ENCODE peak calls at places on chromosome 12, in four cellular contexts. One of them, this sample, is unnamed.

GRCh38 chr12:49491823-49492222 is 47.0 kb upstream of the KCNH3 start:
- DNase-seq in GM13977: no peak
- DNase-seq in CD4-positive, alpha-beta T cell: no peak
- DNase-seq in GM20000: no peak
- DNase-seq in this sample: no peak

GRCh38 chr12:127273621-127274020 is 993.3 kb upstream of the TMEM132C start:
- DNase-seq in CD4-positive, alpha-beta T cell: no peak
- DNase-seq in GM20000: no peak
- DNase-seq in GM13977: no peak
- DNase-seq in this sample: no peak

GRCh38 chr12:95554532-95555071 is 3.3 kb upstream of the USP44 start:
- DNase-seq in GM13977: no peak
- DNase-seq in GM20000: no peak
- DNase-seq in CD4-positive, alpha-beta T cell: no peak
- DNase-seq in this sample: no peak

GRCh38 chr12:3107954-3108353 is 30.8 kb downstream of the TSPAN9 start:
- DNase-seq in GM20000: no peak
- DNase-seq in CD4-positive, alpha-beta T cell: no peak
- DNase-seq in GM13977: no peak
- DNase-seq in this sample: no peak

GRCh38 chr12:46858368-46858767 is 32.6 kb upstream of the SLC38A4 start:
- DNase-seq in CD4-positive, alpha-beta T cell: no peak
- DNase-seq in GM20000: no peak
- DNase-seq in GM13977: no peak
- DNase-seq in this sample: no peak

GRCh38 chr12:68042212-68042699 is 53.0 kb downstream of the IFNG-AS1 start:
- DNase-seq in GM13977: peak; percentile 56
- DNase-seq in CD4-positive, alpha-beta T cell: no peak
- DNase-seq in GM20000: peak; percentile 49
- DNase-seq in this sample: no peak

GRCh38 chr12:1791104-1791927 is 29.0 kb upstream of the LRTM2 start:
- DNase-seq in GM13977: peak; percentile 74
- DNase-seq in GM20000: peak; percentile 70
- DNase-seq in CD4-positive, alpha-beta T cell: peak; percentile 56
- DNase-seq in this sample: peak; percentile 64

GRCh38 chr12:68334136-68334535 is 2.0 kb upstream of the MDM1 start:
- DNase-seq in GM13977: peak; percentile 30
- DNase-seq in CD4-positive, alpha-beta T cell: no peak
- DNase-seq in GM20000: peak; percentile 18
- DNase-seq in this sample: no peak

GRCh38 chr12:81859521-81859920 is 100.4 kb upstream of the PPFIA2 start:
- DNase-seq in GM20000: no peak
- DNase-seq in CD4-positive, alpha-beta T cell: no peak
- DNase-seq in GM13977: no peak
- DNase-seq in this sample: no peak

GRCh38 chr12:42716521-42716920 is 127.0 kb upstream of the PRICKLE1 start:
- DNase-seq in GM20000: no peak
- DNase-seq in CD4-positive, alpha-beta T cell: no peak
- DNase-seq in GM13977: no peak
- DNase-seq in this sample: no peak

GRCh38 chr12:16352481-16352880 is 5.0 kb downstream of the MGST1 start:
- DNase-seq in CD4-positive, alpha-beta T cell: no peak
- DNase-seq in GM13977: no peak
- DNase-seq in GM20000: no peak
- DNase-seq in this sample: no peak

GRCh38 chr12:12716151-12716844 is 870 bp upstream of the CDKN1B start:
- DNase-seq in GM20000: no peak
- DNase-seq in CD4-positive, alpha-beta T cell: peak; percentile 22
- DNase-seq in GM13977: no peak
- DNase-seq in this sample: no peak

GRCh38 chr12:128111333-128111732 is 155.6 kb upstream of the TMEM132C start:
- DNase-seq in GM20000: no peak
- DNase-seq in GM13977: no peak
- DNase-seq in CD4-positive, alpha-beta T cell: no peak
- DNase-seq in this sample: no peak

GRCh38 chr12:6821271-6821673 is 349 bp upstream of the GPR162 start:
- DNase-seq in CD4-positive, alpha-beta T cell: peak; percentile 19
- DNase-seq in GM20000: no peak
- DNase-seq in GM13977: no peak
- DNase-seq in this sample: peak; percentile 82

GRCh38 chr12:122349078-122349477 is 73.4 kb downstream of the CLIP1 start:
- DNase-seq in CD4-positive, alpha-beta T cell: no peak
- DNase-seq in GM13977: no peak
- DNase-seq in GM20000: no peak
- DNase-seq in this sample: no peak

GRCh38 chr12:4280351-4281163 is 7.0 kb downstream of the CCND2 start:
- DNase-seq in CD4-positive, alpha-beta T cell: no peak
- DNase-seq in GM13977: no peak
- DNase-seq in GM20000: no peak
- DNase-seq in this sample: no peak

GRCh38 chr12:123516221-123516780 is 17.2 kb downstream of the RILPL1 start:
- DNase-seq in GM13977: no peak
- DNase-seq in GM20000: no peak
- DNase-seq in CD4-positive, alpha-beta T cell: no peak
- DNase-seq in this sample: no peak

GRCh38 chr12:49705479-49706267 is 1.5 kb downstream of the FMNL3 start:
- DNase-seq in CD4-positive, alpha-beta T cell: no peak
- DNase-seq in GM20000: peak; percentile 64
- DNase-seq in GM13977: peak; percentile 55
- DNase-seq in this sample: peak; percentile 70

DNA sequence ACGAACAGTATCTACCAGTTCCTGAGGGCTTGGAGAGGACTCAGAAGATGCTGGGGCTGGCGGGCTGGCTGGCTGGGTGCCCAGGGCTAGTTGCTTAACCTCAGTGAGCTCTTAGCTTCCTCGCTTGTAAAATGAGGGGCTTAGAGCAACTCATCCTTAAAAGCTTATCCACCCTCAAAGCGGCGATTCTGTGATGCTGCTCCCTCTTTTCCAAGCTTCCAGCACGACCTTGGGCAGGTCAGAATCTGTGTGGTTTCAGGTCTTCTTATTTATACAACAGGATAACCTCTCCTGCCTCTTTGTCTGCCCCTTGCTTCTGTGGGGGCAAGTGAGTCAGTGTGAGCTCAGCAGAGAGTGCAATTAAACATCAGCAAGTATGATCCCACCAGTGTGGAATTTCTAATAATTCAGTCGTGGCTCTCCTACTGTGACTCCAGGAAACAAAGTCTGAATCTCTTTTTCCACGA is 281.8 kb downstream of the KSR2 start:
- DNase-seq in CD4-positive, alpha-beta T cell: no peak
- DNase-seq in GM13977: no peak
- DNase-seq in GM20000: no peak
- DNase-seq in this sample: no peak
- TF ChIP-seq CTCF in CD4-positive, alpha-beta T cell: no peak
- TF ChIP-seq CTCF in GM13977: no peak
- TF ChIP-seq CTCF in GM20000: no peak
- TF ChIP-seq CTCF in this sample: no peak

DNA sequence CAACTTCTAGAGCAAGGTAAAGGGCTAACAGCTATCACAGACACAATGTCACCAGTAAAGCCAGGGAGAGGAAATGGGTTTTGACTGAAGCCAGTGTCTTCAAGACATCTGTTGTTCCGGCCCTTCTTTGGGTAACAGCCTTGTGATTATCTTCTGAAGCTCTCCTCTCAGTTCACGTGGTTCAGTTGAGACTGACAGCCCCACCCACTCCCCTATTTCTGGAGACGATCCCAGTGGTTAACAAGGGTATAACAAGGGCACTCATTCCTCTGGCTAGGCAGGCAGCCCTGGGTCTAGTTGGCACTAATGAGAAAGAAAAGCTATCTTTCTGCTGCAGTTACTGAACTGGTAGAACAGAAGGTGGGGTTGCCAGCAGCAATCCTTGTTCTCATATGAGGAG is 6.9 kb downstream of the GNPTAB start:
- DNase-seq in CD4-positive, alpha-beta T cell: peak; percentile 47
- DNase-seq in GM20000: peak; percentile 63
- DNase-seq in GM13977: peak; percentile 72
- DNase-seq in this sample: peak; percentile 46
- TF ChIP-seq CTCF in CD4-positive, alpha-beta T cell: peak; percentile 42
- TF ChIP-seq CTCF in GM20000: no peak
- TF ChIP-seq CTCF in GM13977: no peak
- TF ChIP-seq CTCF in this sample: peak; percentile 50

GRCh38 chr12:116760621-116761020 is 22.5 kb downstream of the RNFT2 start:
- DNase-seq in CD4-positive, alpha-beta T cell: no peak
- DNase-seq in GM13977: no peak
- DNase-seq in GM20000: no peak
- DNase-seq in this sample: no peak

GRCh38 chr12:116765271-116765670 is 27.2 kb downstream of the RNFT2 start:
- DNase-seq in GM13977: no peak
- DNase-seq in GM20000: no peak
- DNase-seq in CD4-positive, alpha-beta T cell: no peak
- DNase-seq in this sample: no peak

GRCh38 chr12:116761499-116761898 is 23.4 kb downstream of the RNFT2 start:
- DNase-seq in CD4-positive, alpha-beta T cell: no peak
- DNase-seq in GM13977: no peak
- DNase-seq in GM20000: no peak
- DNase-seq in this sample: no peak

GRCh38 chr12:116759783-116760581 is 21.9 kb downstream of the RNFT2 start:
- DNase-seq in GM13977: no peak
- DNase-seq in CD4-positive, alpha-beta T cell: peak; percentile 13
- DNase-seq in GM20000: no peak
- DNase-seq in this sample: no peak
- TF ChIP-seq CTCF in GM13977: peak; percentile 49
- TF ChIP-seq CTCF in CD4-positive, alpha-beta T cell: no peak
- TF ChIP-seq CTCF in GM20000: no peak
- TF ChIP-seq CTCF in this sample: no peak

DNA sequence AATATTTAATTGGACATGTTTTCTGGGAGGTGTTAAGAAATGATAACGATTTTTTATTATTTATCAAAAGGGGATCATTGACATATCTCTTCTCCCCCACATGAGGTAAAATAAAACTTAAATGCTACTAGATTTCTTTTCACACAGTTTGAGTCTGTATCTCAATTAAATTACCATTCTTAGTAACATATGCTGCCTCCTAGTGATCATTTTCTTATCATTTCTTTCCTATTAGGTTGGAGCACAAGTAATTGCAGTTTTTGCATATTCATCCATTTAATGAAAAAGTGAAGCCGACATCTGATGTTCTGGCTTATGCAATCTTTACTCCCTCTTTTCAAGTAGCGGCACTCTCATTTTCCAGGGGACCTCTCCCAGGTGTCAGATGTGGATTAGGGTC is 24.9 kb downstream of the PUS7L start:
- DNase-seq in GM13977: no peak
- DNase-seq in GM20000: no peak
- DNase-seq in CD4-positive, alpha-beta T cell: no peak
- DNase-seq in this sample: no peak
- TF ChIP-seq CTCF in GM13977: no peak
- TF ChIP-seq CTCF in GM20000: no peak
- TF ChIP-seq CTCF in CD4-positive, alpha-beta T cell: no peak
- TF ChIP-seq CTCF in this sample: no peak

GRCh38 chr12:59615392-59616165 is 19.8 kb downstream of the SLC16A7 start:
- DNase-seq in GM20000: no peak
- DNase-seq in CD4-positive, alpha-beta T cell: no peak
- DNase-seq in GM13977: no peak
- DNase-seq in this sample: no peak

GRCh38 chr12:59620326-59620725 is 24.5 kb downstream of the SLC16A7 start:
- DNase-seq in GM20000: no peak
- DNase-seq in CD4-positive, alpha-beta T cell: no peak
- DNase-seq in GM13977: no peak
- DNase-seq in this sample: no peak

GRCh38 chr12:59624732-59625455 is 29.1 kb downstream of the SLC16A7 start:
- DNase-seq in GM13977: no peak
- DNase-seq in CD4-positive, alpha-beta T cell: no peak
- DNase-seq in GM20000: no peak
- DNase-seq in this sample: no peak

DNA sequence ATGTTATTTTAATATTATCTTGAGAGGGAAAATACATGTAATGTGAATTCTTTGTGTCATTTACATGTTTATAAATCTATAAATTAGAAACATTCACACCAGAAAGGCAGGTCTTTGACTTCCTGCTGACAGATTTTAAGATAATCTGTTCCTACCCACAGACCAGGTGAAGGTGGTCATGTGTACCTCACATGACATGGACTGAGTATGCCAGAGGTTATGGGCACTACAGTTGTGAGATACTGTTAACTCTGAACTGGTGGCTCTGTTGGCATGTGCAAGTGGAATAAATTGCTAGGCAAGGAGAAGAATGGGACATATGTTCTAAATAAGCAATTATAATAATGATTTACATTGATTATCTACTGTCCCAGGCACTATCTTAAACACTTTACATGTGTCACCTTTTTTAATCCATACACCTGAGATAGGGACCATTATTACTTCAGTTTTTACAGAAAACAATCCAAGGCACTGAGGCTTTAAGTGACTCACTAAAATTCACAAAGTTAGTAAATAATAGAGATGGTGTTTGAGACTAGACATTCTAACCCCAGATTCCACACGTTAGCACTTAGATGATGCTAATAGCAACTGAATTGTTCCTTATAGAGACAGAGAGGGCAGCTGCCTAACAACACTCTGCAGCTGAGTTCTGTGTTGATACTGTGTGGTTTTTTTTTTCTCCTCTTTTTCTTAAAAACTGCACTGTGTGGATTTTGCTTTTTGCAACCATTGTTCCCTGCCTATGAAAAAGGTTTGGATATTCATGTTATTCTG is 23.8 kb downstream of the SLC16A7 start:
- DNase-seq in GM13977: no peak
- DNase-seq in GM20000: no peak
- DNase-seq in CD4-positive, alpha-beta T cell: no peak
- DNase-seq in this sample: no peak
- TF ChIP-seq CTCF in GM13977: no peak
- TF ChIP-seq CTCF in GM20000: no peak
- TF ChIP-seq CTCF in CD4-positive, alpha-beta T cell: no peak
- TF ChIP-seq CTCF in this sample: no peak